ENCODE peak calls at places on chromosomes 2 and 18, in five cellular contexts. One of them, this sample, is unnamed.

GRCh38 chr18:67525328-67526110 is 9.0 kb upstream of the DSEL start:
- DNase-seq in ovary: peak
- DNase-seq in epithelial cell of esophagus: peak
- DNase-seq in kidney: no peak
- DNase-seq in fibroblast of pulmonary artery: peak
- DNase-seq in this sample: peak

GRCh38 chr18:46641917-46642316 is 15.1 kb downstream of the LOXHD1 start:
- DNase-seq in ovary: no peak
- DNase-seq in epithelial cell of esophagus: no peak
- DNase-seq in kidney: no peak
- DNase-seq in fibroblast of pulmonary artery: no peak
- DNase-seq in this sample: no peak

GRCh38 chr2:186241874-186242273 is 244.2 kb upstream of the ZC3H15 start:
- DNase-seq in ovary: no peak
- DNase-seq in epithelial cell of esophagus: no peak
- DNase-seq in kidney: no peak
- DNase-seq in fibroblast of pulmonary artery: no peak
- DNase-seq in this sample: no peak

GRCh38 chr2:155815275-155815674 is 517.2 kb downstream of the NR4A2 start:
- DNase-seq in ovary: no peak
- DNase-seq in epithelial cell of esophagus: no peak
- DNase-seq in kidney: no peak
- DNase-seq in fibroblast of pulmonary artery: no peak
- DNase-seq in this sample: no peak

GRCh38 chr2:23131066-23131575 is 253.9 kb upstream of the KLHL29 start:
- DNase-seq in ovary: no peak
- DNase-seq in epithelial cell of esophagus: no peak
- DNase-seq in kidney: no peak
- DNase-seq in fibroblast of pulmonary artery: no peak
- DNase-seq in this sample: no peak

GRCh38 chr18:36153203-36153602 is 23.5 kb downstream of the ELP2 start:
- DNase-seq in ovary: peak
- DNase-seq in epithelial cell of esophagus: no peak
- DNase-seq in kidney: no peak
- DNase-seq in fibroblast of pulmonary artery: peak
- DNase-seq in this sample: peak

GRCh38 chr2:79585701-79586428 is 73.0 kb downstream of the CTNNA2 start:
- DNase-seq in ovary: no peak
- DNase-seq in epithelial cell of esophagus: no peak
- DNase-seq in kidney: no peak
- DNase-seq in fibroblast of pulmonary artery: no peak
- DNase-seq in this sample: no peak

GRCh38 chr2:80061881-80062280 is 242.7 kb downstream of the LRRTM1 start:
- DNase-seq in ovary: no peak
- DNase-seq in epithelial cell of esophagus: no peak
- DNase-seq in kidney: no peak
- DNase-seq in fibroblast of pulmonary artery: no peak
- DNase-seq in this sample: no peak

GRCh38 chr2:56077352-56077915 is 106.4 kb upstream of the CCDC85A start:
- DNase-seq in ovary: no peak
- DNase-seq in epithelial cell of esophagus: peak
- DNase-seq in kidney: no peak
- DNase-seq in fibroblast of pulmonary artery: peak
- DNase-seq in this sample: no peak

GRCh38 chr18:76459687-76460350 is 35.2 kb downstream of the ZNF516 start:
- DNase-seq in ovary: peak
- DNase-seq in epithelial cell of esophagus: peak
- DNase-seq in kidney: no peak
- DNase-seq in fibroblast of pulmonary artery: peak
- DNase-seq in this sample: peak

GRCh38 chr2:239522740-239523119 is 121.9 kb upstream of the HDAC4 start:
- DNase-seq in ovary: no peak
- DNase-seq in epithelial cell of esophagus: no peak
- DNase-seq in kidney: peak
- DNase-seq in fibroblast of pulmonary artery: no peak
- DNase-seq in this sample: no peak

GRCh38 chr18:31976242-31976641 is 33.3 kb upstream of the TRAPPC8 start:
- DNase-seq in ovary: no peak
- DNase-seq in epithelial cell of esophagus: no peak
- DNase-seq in kidney: no peak
- DNase-seq in fibroblast of pulmonary artery: no peak
- DNase-seq in this sample: no peak

GRCh38 chr2:29117636-29118303 is 2.6 kb downstream of the CLIP4 start:
- DNase-seq in ovary: no peak
- DNase-seq in epithelial cell of esophagus: peak
- DNase-seq in kidney: no peak
- DNase-seq in fibroblast of pulmonary artery: peak
- DNase-seq in this sample: no peak

GRCh38 chr18:57854726-57855125 is 51.6 kb upstream of the ATP8B1 start:
- DNase-seq in ovary: no peak
- DNase-seq in epithelial cell of esophagus: no peak
- DNase-seq in kidney: no peak
- DNase-seq in fibroblast of pulmonary artery: no peak
- DNase-seq in this sample: no peak

GRCh38 chr2:95333888-95334338 is 36.8 kb downstream of the KCNIP3 start:
- DNase-seq in ovary: no peak
- DNase-seq in epithelial cell of esophagus: peak
- DNase-seq in kidney: peak
- DNase-seq in fibroblast of pulmonary artery: peak
- DNase-seq in this sample: peak

GRCh38 chr2:177597759-177598158 is 205.2 kb downstream of the AGPS start:
- DNase-seq in ovary: no peak
- DNase-seq in epithelial cell of esophagus: no peak
- DNase-seq in kidney: no peak
- DNase-seq in fibroblast of pulmonary artery: no peak
- DNase-seq in this sample: no peak

GRCh38 chr2:67612576-67612981 is 215.4 kb downstream of the ETAA1 start:
- DNase-seq in ovary: no peak
- DNase-seq in epithelial cell of esophagus: no peak
- DNase-seq in kidney: no peak
- DNase-seq in fibroblast of pulmonary artery: peak
- DNase-seq in this sample: no peak

GRCh38 chr18:45291616-45292612 is 323.4 kb upstream of the SLC14A2 start:
- DNase-seq in ovary: no peak
- DNase-seq in epithelial cell of esophagus: peak
- DNase-seq in kidney: no peak
- DNase-seq in fibroblast of pulmonary artery: peak
- DNase-seq in this sample: no peak

GRCh38 chr2:108189316-108189715 is 50.5 kb upstream of the SULT1C3 start:
- DNase-seq in ovary: no peak
- DNase-seq in epithelial cell of esophagus: peak
- DNase-seq in kidney: no peak
- DNase-seq in fibroblast of pulmonary artery: no peak
- DNase-seq in this sample: no peak

GRCh38 chr2:108182489-108182888 is 57.3 kb upstream of the SULT1C3 start:
- DNase-seq in ovary: no peak
- DNase-seq in epithelial cell of esophagus: peak
- DNase-seq in kidney: no peak
- DNase-seq in fibroblast of pulmonary artery: no peak
- DNase-seq in this sample: no peak

GRCh38 chr2:108184421-108184820 is 55.3 kb upstream of the SULT1C3 start:
- DNase-seq in ovary: no peak
- DNase-seq in epithelial cell of esophagus: peak
- DNase-seq in kidney: no peak
- DNase-seq in fibroblast of pulmonary artery: peak
- DNase-seq in this sample: no peak
- TF ChIP-seq CTCF in ovary: no peak
- TF ChIP-seq CTCF in epithelial cell of esophagus: peak
- TF ChIP-seq CTCF in kidney: peak
- TF ChIP-seq CTCF in fibroblast of pulmonary artery: peak
- TF ChIP-seq CTCF in this sample: peak

GRCh38 chr2:168518555-168519066 is 62.5 kb downstream of the CERS6 start:
- DNase-seq in ovary: no peak
- DNase-seq in epithelial cell of esophagus: peak
- DNase-seq in kidney: no peak
- DNase-seq in fibroblast of pulmonary artery: peak
- DNase-seq in this sample: no peak

GRCh38 chr2:168521342-168521741 is 65.3 kb downstream of the CERS6 start:
- DNase-seq in ovary: no peak
- DNase-seq in epithelial cell of esophagus: peak
- DNase-seq in kidney: no peak
- DNase-seq in fibroblast of pulmonary artery: no peak
- DNase-seq in this sample: no peak

GRCh38 chr2:168522446-168522845 is 66.4 kb downstream of the CERS6 start:
- DNase-seq in ovary: no peak
- DNase-seq in epithelial cell of esophagus: no peak
- DNase-seq in kidney: no peak
- DNase-seq in fibroblast of pulmonary artery: no peak
- DNase-seq in this sample: no peak

GRCh38 chr2:168517801-168518200 is 61.7 kb downstream of the CERS6 start:
- DNase-seq in ovary: no peak
- DNase-seq in epithelial cell of esophagus: peak
- DNase-seq in kidney: no peak
- DNase-seq in fibroblast of pulmonary artery: no peak
- DNase-seq in this sample: no peak

GRCh38 chr2:168519534-168520308 is 63.6 kb downstream of the CERS6 start:
- DNase-seq in ovary: no peak
- DNase-seq in epithelial cell of esophagus: no peak
- DNase-seq in kidney: no peak
- DNase-seq in fibroblast of pulmonary artery: peak
- DNase-seq in this sample: no peak
- TF ChIP-seq CTCF in ovary: no peak
- TF ChIP-seq CTCF in epithelial cell of esophagus: no peak
- TF ChIP-seq CTCF in kidney: no peak
- TF ChIP-seq CTCF in fibroblast of pulmonary artery: no peak
- TF ChIP-seq CTCF in this sample: no peak

GRCh38 chr2:44817673-44818335 is 123.7 kb upstream of the SIX3 start:
- DNase-seq in ovary: no peak
- DNase-seq in epithelial cell of esophagus: no peak
- DNase-seq in kidney: no peak
- DNase-seq in fibroblast of pulmonary artery: no peak
- DNase-seq in this sample: no peak

GRCh38 chr2:44819061-44819460 is 122.4 kb upstream of the SIX3 start:
- DNase-seq in ovary: no peak
- DNase-seq in epithelial cell of esophagus: no peak
- DNase-seq in kidney: no peak
- DNase-seq in fibroblast of pulmonary artery: no peak
- DNase-seq in this sample: no peak

GRCh38 chr2:44822174-44822573 is 119.3 kb upstream of the SIX3 start:
- DNase-seq in ovary: no peak
- DNase-seq in epithelial cell of esophagus: no peak
- DNase-seq in kidney: no peak
- DNase-seq in fibroblast of pulmonary artery: no peak
- DNase-seq in this sample: no peak

GRCh38 chr2:44821500-44821899 is 120.0 kb upstream of the SIX3 start:
- DNase-seq in ovary: no peak
- DNase-seq in epithelial cell of esophagus: no peak
- DNase-seq in kidney: no peak
- DNase-seq in fibroblast of pulmonary artery: no peak
- DNase-seq in this sample: no peak

GRCh38 chr2:44817256-44817655 is 124.2 kb upstream of the SIX3 start:
- DNase-seq in ovary: no peak
- DNase-seq in epithelial cell of esophagus: no peak
- DNase-seq in kidney: no peak
- DNase-seq in fibroblast of pulmonary artery: no peak
- DNase-seq in this sample: no peak
- TF ChIP-seq CTCF in ovary: no peak
- TF ChIP-seq CTCF in epithelial cell of esophagus: no peak
- TF ChIP-seq CTCF in kidney: no peak
- TF ChIP-seq CTCF in fibroblast of pulmonary artery: no peak
- TF ChIP-seq CTCF in this sample: no peak

GRCh38 chr2:24920813-24921441 is 890 bp upstream of the ADCY3 start:
- DNase-seq in ovary: no peak
- DNase-seq in epithelial cell of esophagus: peak
- DNase-seq in kidney: no peak
- DNase-seq in fibroblast of pulmonary artery: no peak
- DNase-seq in this sample: no peak
- TF ChIP-seq CTCF in ovary: no peak
- TF ChIP-seq CTCF in epithelial cell of esophagus: peak
- TF ChIP-seq CTCF in kidney: no peak
- TF ChIP-seq CTCF in fibroblast of pulmonary artery: peak
- TF ChIP-seq CTCF in this sample: peak

DNA sequence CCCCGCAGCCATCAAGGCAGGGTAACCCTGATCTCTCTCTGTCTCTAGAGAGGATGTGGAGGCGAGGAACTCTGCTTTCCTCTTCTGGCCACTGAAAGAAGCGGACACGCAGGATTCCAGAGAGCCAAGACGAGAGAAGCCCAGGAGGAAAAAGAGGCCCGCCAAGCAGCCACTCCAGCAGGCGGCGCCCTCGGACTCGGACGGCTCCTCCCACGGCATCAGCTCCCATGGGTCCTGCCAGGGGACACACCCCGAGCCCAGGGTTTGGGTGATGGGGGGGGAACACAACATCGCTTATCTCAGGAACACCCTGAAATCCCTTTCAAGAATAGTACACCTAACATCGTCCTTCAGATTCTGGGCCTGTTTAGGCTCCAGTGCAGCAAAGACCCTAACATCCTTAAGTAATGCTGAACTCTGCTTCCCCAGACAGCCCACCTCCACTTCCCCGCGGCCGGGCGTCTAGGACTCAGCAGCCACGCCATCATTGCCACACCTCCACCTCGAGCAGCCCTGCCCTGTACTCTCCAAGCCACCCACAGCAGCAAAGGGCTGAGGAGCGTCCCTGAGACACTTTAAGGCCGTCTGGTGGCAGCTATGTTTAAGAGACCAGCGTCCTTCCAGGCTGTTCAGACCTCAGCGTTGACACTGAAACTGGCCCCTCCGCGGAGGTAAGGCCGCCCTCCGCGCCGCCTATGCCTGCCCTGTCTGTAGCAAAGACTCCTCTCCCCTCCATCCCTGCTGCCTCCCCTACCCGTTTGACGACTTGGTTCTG is 34.3 kb upstream of the CNGA3 start:
- DNase-seq in ovary: no peak
- DNase-seq in epithelial cell of esophagus: no peak
- DNase-seq in kidney: no peak
- DNase-seq in fibroblast of pulmonary artery: no peak
- DNase-seq in this sample: no peak
- TF ChIP-seq CTCF in ovary: no peak
- TF ChIP-seq CTCF in epithelial cell of esophagus: no peak
- TF ChIP-seq CTCF in kidney: no peak
- TF ChIP-seq CTCF in fibroblast of pulmonary artery: no peak
- TF ChIP-seq CTCF in this sample: no peak

GRCh38 chr2:236576053-236576452 is 6.4 kb downstream of the ACKR3 start:
- DNase-seq in ovary: no peak
- DNase-seq in epithelial cell of esophagus: no peak
- DNase-seq in kidney: no peak
- DNase-seq in fibroblast of pulmonary artery: no peak
- DNase-seq in this sample: no peak
- TF ChIP-seq CTCF in ovary: no peak
- TF ChIP-seq CTCF in epithelial cell of esophagus: no peak
- TF ChIP-seq CTCF in kidney: no peak
- TF ChIP-seq CTCF in fibroblast of pulmonary artery: no peak
- TF ChIP-seq CTCF in this sample: no peak

GRCh38 chr18:500230-500555 is 308 bp downstream of the COLEC12 start:
- DNase-seq in ovary: no peak
- DNase-seq in epithelial cell of esophagus: no peak
- DNase-seq in kidney: no peak
- DNase-seq in fibroblast of pulmonary artery: peak
- DNase-seq in this sample: no peak
- TF ChIP-seq CTCF in ovary: no peak
- TF ChIP-seq CTCF in epithelial cell of esophagus: no peak
- TF ChIP-seq CTCF in kidney: no peak
- TF ChIP-seq CTCF in fibroblast of pulmonary artery: no peak
- TF ChIP-seq CTCF in this sample: peak

This sample was measured in AG09319.